ENCODE peak calls at places on chromosomes 1 and 21, in four cellular contexts. O is IMR-90, J is H9, M is mesendoderm. Y is an unnamed sample. For H3K4me1, the result is how much of the 10 kb centered on the place peaks cover.

GRCh38 chr1:61083014-61083798 is 845 bp downstream of the NFIA start:
- DNase-seq in O (no peak), J (no peak), M (no peak), Y (no peak)

GRCh38 chr1:98693385-98693784 is 31.9 kb downstream of the SNX7 start:
- DNase-seq in O (no peak), J (no peak), M (no peak), Y (no peak)

GRCh38 chr1:44619261-44619900 is 54.9 kb downstream of the TMEM53 start:
- DNase-seq in O (peak), J (no peak), M (no peak), Y (no peak)

GRCh38 chr21:45469273-45470086 is 64.5 kb downstream of the COL18A1 start:
- DNase-seq in O (no peak), J (no peak), M (no peak), Y (no peak)

GRCh38 chr1:232542633-232543032 is 87.3 kb downstream of the SIPA1L2 start:
- DNase-seq in O (no peak), J (no peak), M (peak), Y (no peak)

GRCh38 chr1:18618546-18619466 is 11.8 kb upstream of the PAX7 start:
- DNase-seq in O (no peak), J (no peak), M (no peak), Y (no peak)

GRCh38 chr1:117562581-117563491 is 43.0 kb upstream of the TENT5C start:
- DNase-seq in O (no peak), J (no peak), M (no peak), Y (peak)

GRCh38 chr1:217431395-217431794 is 199.5 kb downstream of the GPATCH2 start:
- DNase-seq in O (no peak), J (no peak), M (no peak), Y (no peak)

GRCh38 chr1:180440335-180440734 is 62.0 kb downstream of the ACBD6 start:
- DNase-seq in O (no peak), J (no peak), M (no peak), Y (no peak)

GRCh38 chr1:162977944-162978568 is 91.1 kb upstream of the RGS4 start:
- DNase-seq in O (no peak), J (no peak), M (peak), Y (no peak)

GRCh38 chr1:235998812-235999211 is 66.1 kb downstream of the NID1 start:
- DNase-seq in O (no peak), J (no peak), M (no peak), Y (no peak)

GRCh38 chr1:52237430-52237829 is 95.5 kb downstream of the ZFYVE9 start:
- DNase-seq in O (peak), J (no peak), M (no peak), Y (no peak)

GRCh38 chr21:36661511-36662309 is 37.2 kb upstream of the SIM2 start:
- DNase-seq in O (peak), J (peak), M (peak), Y (no peak)

GRCh38 chr1:17075470-17076255 is 21.8 kb upstream of the SDHB start:
- DNase-seq in O (no peak), J (peak), M (peak), Y (peak)

GRCh38 chr1:101128851-101129250 is 103.3 kb upstream of the DPH5 start:
- DNase-seq in O (no peak), J (no peak), M (no peak), Y (no peak)

GRCh38 chr1:64396817-64397216 is 73.1 kb upstream of the CACHD1 start:
- DNase-seq in O (no peak), J (peak), M (peak), Y (peak)

GRCh38 chr1:204205486-204205885 is 8.3 kb downstream of the GOLT1A start:
- DNase-seq in O (no peak), J (no peak), M (no peak), Y (no peak)

GRCh38 chr1:158248122-158248521 is 6.1 kb upstream of the CD1A start:
- DNase-seq in O (no peak), J (no peak), M (no peak), Y (no peak)

GRCh38 chr1:1132042-1132927 is 16.4 kb upstream of the C1orf159 start:
- DNase-seq in O (no peak), J (no peak), M (no peak), Y (no peak)

GRCh38 chr21:46406001-46406400 is 52.7 kb upstream of the DIP2A start:
- DNase-seq in O (no peak), J (no peak), M (no peak), Y (no peak)

GRCh38 chr1:147169171-147169570 is 3.1 kb downstream of the PRKAB2 start:
- DNase-seq in O (no peak), J (no peak), M (peak), Y (no peak)

GRCh38 chr1:36540056-36540455 is 57.3 kb upstream of the CSF3R start:
- DNase-seq in O (no peak), J (peak), M (no peak), Y (no peak)
- H4K5ac ChIP-seq in O (no peak), J (no peak), M (no peak), Y (no peak)

DNA sequence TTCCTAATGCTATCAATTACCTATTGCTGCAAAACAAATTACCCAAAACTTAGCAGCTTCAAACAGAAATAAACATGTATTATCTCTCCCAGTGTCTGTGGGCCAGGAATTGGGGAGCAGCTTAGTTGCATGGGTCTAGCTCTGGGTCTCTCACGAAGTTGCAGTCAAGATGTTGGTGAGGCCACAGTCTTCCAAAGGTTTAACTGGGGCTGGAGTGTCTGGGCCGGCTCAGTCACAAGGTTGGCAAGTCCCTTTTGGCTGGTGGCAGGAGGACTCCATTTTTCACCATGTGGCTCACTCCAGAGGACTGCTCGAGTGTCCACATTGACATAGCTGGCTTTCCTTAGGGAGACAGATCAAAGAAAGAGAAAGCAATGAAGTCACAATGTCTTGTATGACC is 5.0 kb upstream of the LRP8 start:
- DNase-seq in O (no peak), J (peak), M (no peak), Y (peak)
- H3K4me1 ChIP-seq in O (under half), J (under half), M (under half), Y (under half)

GRCh38 chr1:43537423-43538142 is 6.9 kb downstream of the PTPRF start:
- DNase-seq in O (peak), J (no peak), M (no peak), Y (no peak)
- H4K5ac ChIP-seq in O (no peak), J (no peak), M (no peak), Y (no peak)

DNA sequence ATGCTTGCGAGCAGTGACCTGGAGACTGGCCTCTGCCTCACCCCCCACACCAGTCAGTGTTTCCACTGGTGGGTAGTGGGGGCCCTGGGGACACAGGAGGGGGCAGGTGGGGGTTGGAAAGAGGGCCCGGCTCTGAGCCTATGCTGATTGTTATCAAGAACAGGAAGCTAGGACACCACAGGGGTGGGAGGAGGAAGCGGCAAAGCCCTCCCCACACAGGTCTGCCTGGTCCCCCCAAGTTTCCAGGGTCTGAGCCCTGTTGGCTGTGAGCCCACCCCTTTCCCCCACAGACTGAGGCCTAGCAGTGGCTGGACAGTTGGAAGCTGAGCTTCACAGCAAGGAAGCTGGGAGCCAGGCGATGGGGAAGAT is 1.6 kb upstream of the PTPN7 start:
- DNase-seq in O (no peak), J (no peak), M (no peak), Y (no peak)
- H3K4me1 ChIP-seq in O (under half), J (under half), M (under half), Y (under half)

DNA sequence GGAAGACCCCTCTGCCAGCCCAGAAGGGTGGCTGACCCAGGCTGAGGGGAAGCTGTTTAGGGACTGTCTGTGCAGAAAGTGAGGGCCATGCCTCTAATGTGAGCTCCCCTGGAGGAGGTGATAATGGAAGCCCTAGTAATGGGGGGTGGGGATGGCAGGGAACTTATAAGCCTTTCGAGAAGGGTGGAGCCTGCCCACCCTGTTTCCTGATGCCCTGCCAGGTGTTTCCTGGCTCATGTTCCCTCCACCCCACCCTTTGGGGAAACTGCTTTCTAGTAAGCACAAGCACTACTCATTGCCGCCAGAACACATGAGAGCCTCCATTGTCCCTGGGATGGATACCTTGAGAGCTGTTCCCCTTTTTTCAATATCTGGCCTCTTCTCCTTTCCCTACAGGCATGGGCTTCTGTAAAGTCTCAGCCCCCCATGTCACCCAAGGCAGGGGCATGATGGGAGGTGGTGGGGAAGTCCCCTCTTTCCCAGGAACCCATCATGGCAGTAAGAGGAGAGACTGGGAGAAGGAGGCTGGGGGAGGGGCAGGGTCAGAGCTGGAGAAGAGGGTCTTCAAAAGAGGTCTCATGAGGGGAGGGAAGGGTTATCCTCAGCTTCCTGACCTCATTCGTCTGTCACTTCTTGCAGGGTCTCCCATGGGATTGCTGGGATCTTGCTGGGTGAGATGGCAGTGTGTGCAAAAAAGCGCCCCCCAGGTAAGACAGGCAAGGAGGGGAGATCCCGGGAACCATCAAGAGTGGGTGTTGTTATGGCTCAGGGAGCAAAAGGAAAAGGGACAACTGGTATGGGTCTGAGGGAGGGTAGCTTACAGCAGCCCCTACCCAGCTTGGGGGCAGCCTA is 2.4 kb downstream of the ATP8B2 start:
- DNase-seq in O (no peak), J (peak), M (peak), Y (no peak)
- H4K5ac ChIP-seq in O (no peak), J (no peak), M (no peak), Y (no peak)

DNA sequence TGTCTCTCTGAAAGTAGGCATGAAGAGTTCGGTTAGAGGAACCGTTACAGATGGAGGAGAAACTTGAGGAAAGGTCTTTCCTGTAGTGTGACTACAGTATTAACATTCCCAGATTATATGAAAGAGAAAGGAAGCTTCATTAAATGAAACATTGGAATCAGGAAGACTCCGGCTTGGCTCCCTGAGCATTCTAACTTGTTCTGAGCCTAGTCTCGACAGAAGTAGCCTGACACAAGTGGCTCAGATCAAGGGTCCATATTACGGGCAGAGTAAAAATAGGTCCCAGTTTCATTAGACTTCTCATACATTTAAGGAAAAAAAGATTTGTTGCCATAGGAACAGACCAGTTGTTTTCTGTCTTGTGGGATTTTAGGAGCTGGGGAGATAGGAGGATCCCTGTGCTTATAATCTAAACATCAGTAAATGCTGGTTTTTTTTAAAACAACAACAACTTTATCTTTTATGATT is 12.8 kb downstream of the SMAP2 start:
- DNase-seq in O (no peak), J (no peak), M (no peak), Y (no peak)
- H3K4me1 ChIP-seq in O (under half), J (under half), M (under half), Y (under half)

GRCh38 chr21:32248616-32249550 is 30.0 kb downstream of the MIS18A start:
- DNase-seq in O (peak), J (no peak), M (no peak), Y (no peak)
- H4K5ac ChIP-seq in O (peak), J (no peak), M (no peak), Y (no peak)

DNA sequence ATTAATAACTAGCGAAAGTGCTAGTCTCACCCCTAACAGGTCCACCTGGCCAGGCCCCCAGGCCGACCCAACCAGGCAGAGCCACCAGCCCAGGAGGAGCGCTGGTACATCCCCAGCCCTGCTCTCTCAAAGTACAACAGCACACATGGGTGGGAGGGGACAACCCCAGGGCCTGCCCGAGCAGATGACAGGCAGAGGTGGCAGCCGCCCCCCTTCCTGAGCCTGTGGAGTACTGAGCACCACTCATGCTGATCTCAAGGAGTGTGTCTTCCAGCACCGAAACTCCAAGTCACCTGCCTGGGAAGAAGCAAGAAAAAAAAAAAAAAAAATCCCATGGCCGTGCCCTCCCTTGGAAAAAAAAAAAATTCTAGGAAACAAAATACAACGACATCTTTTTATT is 62.5 kb downstream of the CASZ1 start:
- DNase-seq in O (no peak), J (no peak), M (no peak), Y (no peak)
- H3K4me1 ChIP-seq in O (under half), J (under half), M (under half), Y (under half)

DNA sequence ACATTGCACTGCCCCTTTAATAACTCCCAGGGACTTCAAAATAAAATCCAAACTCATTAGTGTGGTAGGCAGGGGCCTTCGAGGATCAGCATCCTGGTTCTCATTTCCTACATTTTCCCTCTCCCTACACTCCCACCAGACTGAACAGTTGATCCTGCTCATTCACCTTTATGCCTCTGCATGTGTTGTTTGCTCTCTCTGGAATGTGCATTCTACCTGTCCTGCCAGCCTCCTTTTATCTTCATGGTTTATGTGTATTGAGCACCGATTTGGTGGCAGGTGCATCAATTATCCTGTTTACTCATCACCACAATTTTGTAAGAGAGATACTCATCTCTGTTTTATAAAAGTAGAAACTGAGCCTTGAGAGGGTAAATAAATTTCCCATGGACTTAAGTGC is 125.0 kb downstream of the ADSS2 start:
- DNase-seq in O (no peak), J (peak), M (no peak), Y (no peak)
- H4K5ac ChIP-seq in O (no peak), J (no peak), M (no peak), Y (no peak)